ENCODE peak calls at places on chromosomes 5 and 9, in five cellular contexts. T is neural crest cell; S is CD8-positive, alpha-beta T cell; W is GM12865; J is mucosa of descending colon. B is an unnamed sample.

GRCh38 chr5:106545325-106545724 is 1125.4 kb downstream of the EFNA5 start:
- DNase-seq in T (no peak), S (no peak), W (no peak), J (no peak), B (no peak)

GRCh38 chr5:168782172-168782571 is 203.0 kb upstream of the PANK3 start:
- DNase-seq in T (no peak), S (no peak), W (no peak), J (no peak), B (no peak)

GRCh38 chr5:40791715-40792139 is 6.4 kb downstream of the PRKAA1 start:
- DNase-seq in T (no peak), S (no peak), W (no peak), J (no peak), B (no peak)

GRCh38 chr9:12794024-12794799 is 19.4 kb downstream of the LURAP1L start:
- DNase-seq in T (no peak), S (no peak), W (no peak), J (no peak), B (no peak)

GRCh38 chr5:174755103-174755502 is 30.7 kb downstream of the MSX2 start:
- DNase-seq in T (no peak), S (no peak), W (no peak), J (no peak), B (no peak)

GRCh38 chr5:35214051-35214450 is 16.2 kb downstream of the PRLR start:
- DNase-seq in T (no peak), S (no peak), W (no peak), J (no peak), B (no peak)

GRCh38 chr5:122942164-122942914 is 94.2 kb downstream of the PPIC start:
- DNase-seq in T (no peak), S (no peak), W (no peak), J (no peak), B (peak)

GRCh38 chr5:132446621-132447020 is 44.0 kb downstream of the IRF1 start:
- DNase-seq in T (no peak), S (no peak), W (no peak), J (peak), B (peak)

GRCh38 chr5:96101358-96102089 is 139.9 kb upstream of the ELL2 start:
- DNase-seq in T (no peak), S (no peak), W (no peak), J (no peak), B (no peak)

GRCh38 chr5:152439791-152440190 is 34.7 kb upstream of the NMUR2 start:
- DNase-seq in T (no peak), S (no peak), W (no peak), J (no peak), B (no peak)

GRCh38 chr5:94863951-94864350 is 245.5 kb downstream of the SLF1 start:
- DNase-seq in T (no peak), S (no peak), W (no peak), J (no peak), B (no peak)

GRCh38 chr5:157689942-157690689 is 18.8 kb downstream of the C5orf52 start:
- DNase-seq in T (no peak), S (peak), W (peak), J (no peak), B (no peak)
- TF ChIP-seq CTCF in T (no peak), S (no peak), W (no peak), J (no peak), B (peak)

GRCh38 chr9:109043578-109043977 is 30.3 kb upstream of the CTNNAL1 start:
- DNase-seq in T (no peak), S (no peak), W (no peak), J (no peak), B (no peak)
- TF ChIP-seq CTCF in T (no peak), S (no peak), W (no peak), J (no peak), B (no peak)

GRCh38 chr9:123102380-123103113 is 69.1 kb downstream of the GPR21 start:
- DNase-seq in T (no peak), S (no peak), W (no peak), J (no peak), B (peak)
- TF ChIP-seq CTCF in T (no peak), S (no peak), W (no peak), J (no peak), B (peak)

DNA sequence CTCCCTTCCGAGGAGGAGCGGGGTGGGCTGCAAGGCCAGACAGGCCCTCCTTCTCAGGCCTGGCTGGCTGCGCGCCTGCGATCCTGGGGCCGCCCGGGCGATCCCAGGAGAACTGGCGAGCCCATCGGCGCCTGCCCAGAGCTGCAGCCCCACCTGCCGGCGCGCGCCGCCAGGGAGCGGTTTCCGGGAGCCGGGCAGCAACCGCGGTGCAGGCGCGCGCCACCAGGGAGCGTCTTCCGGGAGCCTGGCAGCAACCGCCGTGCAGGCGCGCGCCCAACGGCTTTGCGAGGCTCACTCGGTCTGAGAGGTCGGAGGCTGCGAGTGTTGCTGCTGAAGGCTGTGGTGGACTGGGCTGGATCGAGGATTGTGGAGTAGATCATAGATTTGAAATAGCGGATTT is 668.7 kb downstream of the SPATA31A6 start:
- DNase-seq in T (peak), S (no peak), W (peak), J (peak), B (no peak)
- TF ChIP-seq CTCF in T (no peak), S (no peak), W (peak), J (no peak), B (no peak)

GRCh38 chr9:70577671-70578070 is 163.2 kb upstream of the KLF9 start:
- DNase-seq in T (no peak), S (no peak), W (no peak), J (no peak), B (no peak)

GRCh38 chr9:70576121-70576520 is 161.7 kb upstream of the KLF9 start:
- DNase-seq in T (no peak), S (no peak), W (no peak), J (no peak), B (no peak)

GRCh38 chr9:70580593-70581195 is 166.2 kb upstream of the KLF9 start:
- DNase-seq in T (no peak), S (no peak), W (no peak), J (no peak), B (no peak)

GRCh38 chr9:70579686-70580085 is 165.2 kb upstream of the KLF9 start:
- DNase-seq in T (no peak), S (no peak), W (no peak), J (no peak), B (no peak)

DNA sequence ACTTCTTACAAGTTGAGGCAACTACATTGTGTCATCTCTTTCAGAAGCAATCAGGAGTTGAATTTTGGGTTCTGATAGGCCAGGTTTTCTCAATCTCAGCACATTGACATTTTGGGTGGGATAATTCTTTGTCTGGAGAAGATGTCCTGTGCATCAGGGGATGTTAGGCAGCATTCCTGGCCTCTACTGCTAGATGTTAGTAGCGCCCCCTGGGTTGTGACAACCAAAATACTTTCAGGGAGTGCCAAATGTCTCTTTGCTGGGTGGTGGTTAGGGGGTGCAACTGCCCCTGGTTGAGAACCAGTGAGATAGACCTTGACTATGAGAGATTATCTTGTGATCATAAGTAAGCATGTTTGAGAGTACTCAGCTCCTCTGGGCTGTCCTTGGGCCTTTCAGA is 164.3 kb upstream of the KLF9 start:
- DNase-seq in T (no peak), S (no peak), W (no peak), J (no peak), B (no peak)
- TF ChIP-seq CTCF in T (no peak), S (no peak), W (peak), J (no peak), B (peak)

GRCh38 chr5:10138385-10139057 is 111.2 kb downstream of the ATPSCKMT start:
- DNase-seq in T (no peak), S (no peak), W (no peak), J (no peak), B (no peak)

GRCh38 chr5:10144040-10144439 is 105.6 kb downstream of the ATPSCKMT start:
- DNase-seq in T (no peak), S (no peak), W (no peak), J (no peak), B (no peak)

GRCh38 chr5:10145922-10146321 is 103.8 kb downstream of the ATPSCKMT start:
- DNase-seq in T (no peak), S (no peak), W (peak), J (no peak), B (peak)

DNA sequence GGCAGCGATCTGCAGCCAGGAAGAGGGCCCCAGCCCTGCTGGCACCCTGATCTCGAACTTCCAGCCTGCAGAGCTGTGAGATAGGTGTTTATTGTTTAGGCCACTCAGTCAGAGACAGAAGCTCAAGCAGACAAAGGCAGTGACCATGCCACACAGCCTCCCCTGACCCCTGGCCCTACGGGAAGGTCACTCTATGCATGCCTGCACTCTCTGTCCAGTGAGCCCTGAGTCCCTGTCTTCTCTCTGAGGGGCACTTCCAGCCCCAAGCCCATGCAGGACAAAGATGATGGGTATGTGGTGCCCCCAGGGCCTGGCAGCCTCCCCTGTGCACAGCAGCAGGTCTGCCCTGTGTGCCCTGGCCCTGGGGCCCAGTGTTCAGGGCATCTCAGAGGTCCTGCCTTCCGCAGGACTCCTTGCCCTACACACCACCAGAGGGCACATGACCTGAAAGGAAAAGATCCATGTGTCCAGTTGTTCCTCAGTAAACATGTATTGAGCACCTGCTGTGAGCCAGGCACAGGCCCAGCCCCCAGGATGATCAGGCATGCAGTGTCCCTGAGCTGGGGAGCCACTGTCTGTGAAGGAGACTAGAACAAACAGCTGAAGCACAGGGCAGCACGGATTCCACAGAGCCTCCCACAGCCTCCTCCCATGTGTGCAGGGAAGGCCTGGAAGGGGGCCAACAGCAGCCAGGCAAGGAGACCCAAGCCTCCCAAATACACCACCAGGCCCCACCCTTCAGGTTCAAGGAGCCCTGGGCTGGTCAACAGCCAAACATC is 109.3 kb downstream of the ATPSCKMT start:
- DNase-seq in T (no peak), S (no peak), W (no peak), J (peak), B (peak)
- TF ChIP-seq CTCF in T (no peak), S (no peak), W (peak), J (no peak), B (peak)

GRCh38 chr5:278646-279045 is 7.2 kb downstream of the PDCD6 start:
- DNase-seq in T (no peak), S (no peak), W (no peak), J (no peak), B (no peak)
- TF ChIP-seq CTCF in T (no peak), S (no peak), W (no peak), J (no peak), B (no peak)

DNA sequence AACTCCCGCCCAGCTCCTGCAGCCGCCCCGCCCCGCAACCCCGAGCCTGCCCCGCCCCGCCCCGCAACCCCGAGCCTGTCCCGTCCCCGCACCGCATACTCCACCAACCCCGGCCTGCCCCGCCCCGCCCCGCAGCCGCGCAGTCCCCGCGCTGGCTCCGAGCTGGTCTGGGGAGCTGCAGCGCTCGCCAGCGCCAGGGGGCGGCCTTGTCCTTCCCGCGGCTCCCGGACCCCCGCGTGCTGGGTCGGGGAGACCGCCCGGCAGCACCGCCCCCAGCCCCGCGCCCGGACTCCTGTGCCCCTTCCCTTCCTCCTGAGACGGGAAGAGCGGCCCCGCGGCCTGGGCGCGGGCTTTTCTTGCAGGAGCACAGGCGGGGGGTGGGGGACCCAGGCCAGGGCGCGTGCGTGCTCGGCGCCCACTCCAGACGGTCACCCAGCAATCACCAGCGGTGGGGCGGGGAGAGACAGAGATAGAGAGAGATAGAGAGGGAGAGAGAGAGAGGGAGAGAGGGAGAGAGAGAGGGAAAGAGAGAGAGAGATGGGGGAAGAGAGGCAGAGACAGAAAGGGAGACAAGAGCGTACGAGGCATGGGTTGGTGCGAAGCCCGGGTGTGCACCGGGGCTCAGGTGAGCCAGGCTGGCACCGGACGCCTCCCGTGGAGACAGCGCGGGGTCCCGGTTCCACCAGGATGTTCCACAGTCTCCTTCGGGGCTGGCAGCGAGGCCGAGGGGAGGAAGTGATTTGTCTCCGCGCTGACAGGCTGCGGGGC is 14.7 kb upstream of the TMEM250 start:
- DNase-seq in T (peak), S (no peak), W (no peak), J (no peak), B (no peak)
- TF ChIP-seq CTCF in T (peak), S (peak), W (peak), J (no peak), B (peak)

GRCh38 chr9:131697097-131697496 is 42.8 kb downstream of the RAPGEF1 start:
- DNase-seq in T (no peak), S (no peak), W (no peak), J (no peak), B (no peak)
- TF ChIP-seq CTCF in T (no peak), S (no peak), W (no peak), J (no peak), B (no peak)

B was measured in HFFc6.